ENCODE peak calls at places on chromosomes 16 and 17, in five cellular contexts. Y, A, T, G and Z are unnamed samples.

GRCh38 chr16:65353183-65353582 is 231.3 kb upstream of the CDH11 start:
- DNase-seq in G (no peak), A (no peak), Y (no peak), T (no peak), Z (no peak)

GRCh38 chr17:3890082-3890892 is 2.6 kb downstream of the CAMKK1 start:
- DNase-seq in Y (peak), G (peak), A (peak), T (no peak), Z (peak)

GRCh38 chr16:57634171-57634570 is 5.7 kb downstream of the ADGRG1 start:
- DNase-seq in A (no peak), T (no peak), Y (no peak), G (no peak), Z (no peak)

GRCh38 chr17:70050931-70051330 is 24.1 kb upstream of the KCNJ16 start:
- DNase-seq in A (no peak), G (no peak), T (no peak), Y (no peak), Z (no peak)

GRCh38 chr17:5260542-5260941 is 21.5 kb upstream of the RABEP1 start:
- DNase-seq in G (no peak), A (no peak), T (no peak), Y (no peak), Z (no peak)

GRCh38 chr17:77616243-77616731 is 342.2 kb upstream of the TNRC6C start:
- DNase-seq in T (no peak), G (no peak), Y (no peak), A (peak), Z (no peak)

GRCh38 chr17:37557482-37557881 is 51.7 kb downstream of the SYNRG start:
- DNase-seq in A (no peak), T (no peak), G (no peak), Y (no peak), Z (no peak)

GRCh38 chr17:68461589-68461988 is 4.3 kb upstream of the WIPI1 start:
- DNase-seq in G (peak), A (no peak), Y (no peak), T (no peak), Z (no peak)

GRCh38 chr17:77875881-77876509 is 82.5 kb upstream of the TNRC6C start:
- DNase-seq in Y (no peak), A (peak), G (no peak), T (no peak), Z (no peak)

GRCh38 chr16:89905511-89906140 is 13.0 kb upstream of the MC1R start:
- DNase-seq in A (no peak), Y (no peak), G (no peak), T (no peak), Z (no peak)

GRCh38 chr16:85515830-85516397 is 97.2 kb upstream of the GSE1 start:
- DNase-seq in T (no peak), G (no peak), Y (no peak), A (no peak), Z (no peak)

GRCh38 chr17:40909755-40910154 is 24.7 kb upstream of the KRT20 start:
- DNase-seq in G (no peak), A (no peak), Y (no peak), T (no peak), Z (no peak)

GRCh38 chr17:10290046-10290445 is 82.8 kb downstream of the MYH13 start:
- DNase-seq in A (no peak), Y (no peak), T (no peak), G (no peak), Z (no peak)

GRCh38 chr17:81512984-81513668 is 527 bp upstream of the ACTG1 start:
- DNase-seq in A (peak), Y (peak), T (no peak), G (peak), Z (peak)

GRCh38 chr17:48150602-48151001 is 43.0 kb downstream of the SNX11 start:
- DNase-seq in G (no peak), Y (no peak), A (no peak), T (no peak), Z (no peak)

GRCh38 chr16:82042841-82043240 is 7.8 kb downstream of the HSD17B2 start:
- DNase-seq in G (no peak), Y (no peak), T (no peak), A (no peak), Z (no peak)

GRCh38 chr17:48542956-48543853 is 1.7 kb downstream of the HOXB2 start:
- DNase-seq in G (peak), A (peak), T (no peak), Y (no peak), Z (peak)